ENCODE peak calls at places on chromosomes 12 and 14, in eight cellular contexts. One of them, this sample, is unnamed.

GRCh38 chr14:42138406-42138805 is 531.7 kb downstream of the LRFN5 start:
- DNase-seq in suprapubic skin: no peak
- DNase-seq in A172: no peak
- DNase-seq in stimulated activated CD4-positive, alpha-beta T cell treated with anti-CD3 and anti-CD28 coated beads, Interleukin-12 subunit alpha, Interleukin-12 subunit beta, amount 100 ng/mL, for 48 hours: no peak
- DNase-seq in activated T-cell treated with anti-CD3 and anti-CD28 coated beads, Interleukin-2, amount 50 U/mL, for 72 hours: no peak
- DNase-seq in GM12878: no peak
- DNase-seq in stomach: no peak
- DNase-seq in cardiac fibroblast: no peak
- DNase-seq in this sample: no peak

GRCh38 chr12:4153343-4153892 is 120.1 kb upstream of the CCND2 start:
- DNase-seq in suprapubic skin: no peak
- DNase-seq in A172: no peak
- DNase-seq in stimulated activated CD4-positive, alpha-beta T cell treated with anti-CD3 and anti-CD28 coated beads, Interleukin-12 subunit alpha, Interleukin-12 subunit beta, amount 100 ng/mL, for 48 hours: peak; percentile 68
- DNase-seq in activated T-cell treated with anti-CD3 and anti-CD28 coated beads, Interleukin-2, amount 50 U/mL, for 72 hours: peak; percentile 79
- DNase-seq in GM12878: peak; percentile 94
- DNase-seq in stomach: no peak
- DNase-seq in cardiac fibroblast: no peak
- DNase-seq in this sample: no peak

GRCh38 chr12:115341442-115341841 is 657.5 kb upstream of the TBX3 start:
- DNase-seq in suprapubic skin: peak; percentile 91
- DNase-seq in A172: peak; percentile 97
- DNase-seq in stimulated activated CD4-positive, alpha-beta T cell treated with anti-CD3 and anti-CD28 coated beads, Interleukin-12 subunit alpha, Interleukin-12 subunit beta, amount 100 ng/mL, for 48 hours: no peak
- DNase-seq in activated T-cell treated with anti-CD3 and anti-CD28 coated beads, Interleukin-2, amount 50 U/mL, for 72 hours: peak; percentile 4
- DNase-seq in GM12878: no peak
- DNase-seq in stomach: peak; percentile 36
- DNase-seq in cardiac fibroblast: peak; percentile 97
- DNase-seq in this sample: peak; percentile 81

GRCh38 chr12:52168019-52168717 is 23.6 kb downstream of the KRT80 start:
- DNase-seq in suprapubic skin: no peak
- DNase-seq in A172: peak; percentile 72
- DNase-seq in stimulated activated CD4-positive, alpha-beta T cell treated with anti-CD3 and anti-CD28 coated beads, Interleukin-12 subunit alpha, Interleukin-12 subunit beta, amount 100 ng/mL, for 48 hours: no peak
- DNase-seq in activated T-cell treated with anti-CD3 and anti-CD28 coated beads, Interleukin-2, amount 50 U/mL, for 72 hours: no peak
- DNase-seq in GM12878: no peak
- DNase-seq in stomach: peak; percentile 67
- DNase-seq in cardiac fibroblast: peak; percentile 46
- DNase-seq in this sample: no peak

GRCh38 chr12:87157791-87158190 is 871.4 kb downstream of the C12orf50 start:
- DNase-seq in suprapubic skin: no peak
- DNase-seq in A172: peak; percentile 90
- DNase-seq in stimulated activated CD4-positive, alpha-beta T cell treated with anti-CD3 and anti-CD28 coated beads, Interleukin-12 subunit alpha, Interleukin-12 subunit beta, amount 100 ng/mL, for 48 hours: no peak
- DNase-seq in activated T-cell treated with anti-CD3 and anti-CD28 coated beads, Interleukin-2, amount 50 U/mL, for 72 hours: no peak
- DNase-seq in GM12878: no peak
- DNase-seq in stomach: no peak
- DNase-seq in cardiac fibroblast: peak; percentile 97
- DNase-seq in this sample: no peak

GRCh38 chr12:40099423-40099853 is 6.4 kb downstream of the SLC2A13 start:
- DNase-seq in suprapubic skin: no peak
- DNase-seq in A172: no peak
- DNase-seq in stimulated activated CD4-positive, alpha-beta T cell treated with anti-CD3 and anti-CD28 coated beads, Interleukin-12 subunit alpha, Interleukin-12 subunit beta, amount 100 ng/mL, for 48 hours: no peak
- DNase-seq in activated T-cell treated with anti-CD3 and anti-CD28 coated beads, Interleukin-2, amount 50 U/mL, for 72 hours: no peak
- DNase-seq in GM12878: no peak
- DNase-seq in stomach: no peak
- DNase-seq in cardiac fibroblast: peak; percentile 30
- DNase-seq in this sample: no peak

GRCh38 chr12:59005195-59005961 is 85.1 kb upstream of the LRIG3 start:
- DNase-seq in suprapubic skin: no peak
- DNase-seq in A172: no peak
- DNase-seq in stimulated activated CD4-positive, alpha-beta T cell treated with anti-CD3 and anti-CD28 coated beads, Interleukin-12 subunit alpha, Interleukin-12 subunit beta, amount 100 ng/mL, for 48 hours: no peak
- DNase-seq in activated T-cell treated with anti-CD3 and anti-CD28 coated beads, Interleukin-2, amount 50 U/mL, for 72 hours: no peak
- DNase-seq in GM12878: no peak
- DNase-seq in stomach: no peak
- DNase-seq in cardiac fibroblast: peak; percentile 5
- DNase-seq in this sample: no peak

GRCh38 chr14:41389355-41389754 is 217.3 kb upstream of the LRFN5 start:
- DNase-seq in suprapubic skin: no peak
- DNase-seq in A172: no peak
- DNase-seq in stimulated activated CD4-positive, alpha-beta T cell treated with anti-CD3 and anti-CD28 coated beads, Interleukin-12 subunit alpha, Interleukin-12 subunit beta, amount 100 ng/mL, for 48 hours: no peak
- DNase-seq in activated T-cell treated with anti-CD3 and anti-CD28 coated beads, Interleukin-2, amount 50 U/mL, for 72 hours: no peak
- DNase-seq in GM12878: no peak
- DNase-seq in stomach: no peak
- DNase-seq in cardiac fibroblast: no peak
- DNase-seq in this sample: no peak

GRCh38 chr12:124326104-124326503 is 31.2 kb downstream of the RFLNA start:
- DNase-seq in suprapubic skin: no peak
- DNase-seq in A172: no peak
- DNase-seq in stimulated activated CD4-positive, alpha-beta T cell treated with anti-CD3 and anti-CD28 coated beads, Interleukin-12 subunit alpha, Interleukin-12 subunit beta, amount 100 ng/mL, for 48 hours: no peak
- DNase-seq in activated T-cell treated with anti-CD3 and anti-CD28 coated beads, Interleukin-2, amount 50 U/mL, for 72 hours: no peak
- DNase-seq in GM12878: no peak
- DNase-seq in stomach: no peak
- DNase-seq in cardiac fibroblast: no peak
- DNase-seq in this sample: no peak

GRCh38 chr12:3130053-3130805 is 53.0 kb downstream of the TSPAN9 start:
- DNase-seq in suprapubic skin: peak; percentile 70
- DNase-seq in A172: no peak
- DNase-seq in stimulated activated CD4-positive, alpha-beta T cell treated with anti-CD3 and anti-CD28 coated beads, Interleukin-12 subunit alpha, Interleukin-12 subunit beta, amount 100 ng/mL, for 48 hours: no peak
- DNase-seq in activated T-cell treated with anti-CD3 and anti-CD28 coated beads, Interleukin-2, amount 50 U/mL, for 72 hours: no peak
- DNase-seq in GM12878: no peak
- DNase-seq in stomach: no peak
- DNase-seq in cardiac fibroblast: no peak
- DNase-seq in this sample: no peak

GRCh38 chr14:68139466-68140110 is 320.0 kb downstream of the RAD51B start:
- DNase-seq in suprapubic skin: no peak
- DNase-seq in A172: no peak
- DNase-seq in stimulated activated CD4-positive, alpha-beta T cell treated with anti-CD3 and anti-CD28 coated beads, Interleukin-12 subunit alpha, Interleukin-12 subunit beta, amount 100 ng/mL, for 48 hours: no peak
- DNase-seq in activated T-cell treated with anti-CD3 and anti-CD28 coated beads, Interleukin-2, amount 50 U/mL, for 72 hours: no peak
- DNase-seq in GM12878: no peak
- DNase-seq in stomach: no peak
- DNase-seq in cardiac fibroblast: no peak
- DNase-seq in this sample: no peak

GRCh38 chr14:65446159-65446558 is 33.6 kb downstream of the FUT8 start:
- DNase-seq in suprapubic skin: no peak
- DNase-seq in A172: no peak
- DNase-seq in stimulated activated CD4-positive, alpha-beta T cell treated with anti-CD3 and anti-CD28 coated beads, Interleukin-12 subunit alpha, Interleukin-12 subunit beta, amount 100 ng/mL, for 48 hours: no peak
- DNase-seq in activated T-cell treated with anti-CD3 and anti-CD28 coated beads, Interleukin-2, amount 50 U/mL, for 72 hours: no peak
- DNase-seq in GM12878: no peak
- DNase-seq in stomach: no peak
- DNase-seq in cardiac fibroblast: peak; percentile 50
- DNase-seq in this sample: no peak

GRCh38 chr12:48907243-48907642 is 18.0 kb downstream of the FKBP11 start:
- DNase-seq in suprapubic skin: no peak
- DNase-seq in A172: no peak
- DNase-seq in stimulated activated CD4-positive, alpha-beta T cell treated with anti-CD3 and anti-CD28 coated beads, Interleukin-12 subunit alpha, Interleukin-12 subunit beta, amount 100 ng/mL, for 48 hours: no peak
- DNase-seq in activated T-cell treated with anti-CD3 and anti-CD28 coated beads, Interleukin-2, amount 50 U/mL, for 72 hours: no peak
- DNase-seq in GM12878: no peak
- DNase-seq in stomach: no peak
- DNase-seq in cardiac fibroblast: no peak
- DNase-seq in this sample: no peak

GRCh38 chr14:56294125-56294524 is 175.9 kb downstream of the PELI2 start:
- DNase-seq in suprapubic skin: no peak
- DNase-seq in A172: no peak
- DNase-seq in stimulated activated CD4-positive, alpha-beta T cell treated with anti-CD3 and anti-CD28 coated beads, Interleukin-12 subunit alpha, Interleukin-12 subunit beta, amount 100 ng/mL, for 48 hours: no peak
- DNase-seq in activated T-cell treated with anti-CD3 and anti-CD28 coated beads, Interleukin-2, amount 50 U/mL, for 72 hours: no peak
- DNase-seq in GM12878: no peak
- DNase-seq in stomach: no peak
- DNase-seq in cardiac fibroblast: no peak
- DNase-seq in this sample: no peak

GRCh38 chr14:103474893-103475292 is 47.7 kb downstream of the CKB start:
- DNase-seq in suprapubic skin: no peak
- DNase-seq in A172: no peak
- DNase-seq in stimulated activated CD4-positive, alpha-beta T cell treated with anti-CD3 and anti-CD28 coated beads, Interleukin-12 subunit alpha, Interleukin-12 subunit beta, amount 100 ng/mL, for 48 hours: no peak
- DNase-seq in activated T-cell treated with anti-CD3 and anti-CD28 coated beads, Interleukin-2, amount 50 U/mL, for 72 hours: no peak
- DNase-seq in GM12878: no peak
- DNase-seq in stomach: no peak
- DNase-seq in cardiac fibroblast: no peak
- DNase-seq in this sample: no peak

GRCh38 chr14:81219821-81220487 is 805 bp downstream of the GTF2A1 start:
- DNase-seq in suprapubic skin: peak; percentile 81
- DNase-seq in A172: no peak
- DNase-seq in stimulated activated CD4-positive, alpha-beta T cell treated with anti-CD3 and anti-CD28 coated beads, Interleukin-12 subunit alpha, Interleukin-12 subunit beta, amount 100 ng/mL, for 48 hours: no peak
- DNase-seq in activated T-cell treated with anti-CD3 and anti-CD28 coated beads, Interleukin-2, amount 50 U/mL, for 72 hours: peak; percentile 55
- DNase-seq in GM12878: no peak
- DNase-seq in stomach: peak; percentile 43
- DNase-seq in cardiac fibroblast: peak; percentile 40
- DNase-seq in this sample: no peak

GRCh38 chr14:75832621-75833297 is 149.0 kb downstream of the TGFB3 start:
- DNase-seq in suprapubic skin: no peak
- DNase-seq in A172: no peak
- DNase-seq in stimulated activated CD4-positive, alpha-beta T cell treated with anti-CD3 and anti-CD28 coated beads, Interleukin-12 subunit alpha, Interleukin-12 subunit beta, amount 100 ng/mL, for 48 hours: no peak
- DNase-seq in activated T-cell treated with anti-CD3 and anti-CD28 coated beads, Interleukin-2, amount 50 U/mL, for 72 hours: no peak
- DNase-seq in GM12878: no peak
- DNase-seq in stomach: peak; percentile 58
- DNase-seq in cardiac fibroblast: peak; percentile 70
- DNase-seq in this sample: no peak

This sample was measured in cardiac septum.